ENCODE peak calls at places on chromosomes 12 and 14, in six cellular contexts. C, F, N, J, H and A are unnamed samples.

GRCh38 chr12:81083906-81084513 is 6.1 kb downstream of the ACSS3 start:
- ATAC-seq in J (no peak), H (no peak), F (peak; percentile 16), N (no peak), C (no peak), A (peak; percentile 69)

GRCh38 chr14:71324767-71325272 is 417.6 kb downstream of the PCNX1 start:
- ATAC-seq in H (peak; percentile 20), J (no peak), N (peak; percentile 30), C (no peak), F (no peak), A (no peak)

GRCh38 chr12:132285991-132286681 is 43.3 kb downstream of the GALNT9 start:
- ATAC-seq in N (no peak), C (peak; percentile 54), F (peak; percentile 24), J (no peak), H (no peak), A (peak; percentile 80)

GRCh38 chr14:64119535-64119934 is 174.6 kb downstream of the ESR2 start:
- ATAC-seq in N (no peak), C (no peak), F (no peak), H (no peak), J (no peak), A (no peak)

GRCh38 chr12:116045158-116045557 is 232.3 kb downstream of the MED13L start:
- ATAC-seq in H (no peak), F (no peak), N (no peak), J (no peak), C (no peak), A (no peak)

GRCh38 chr12:124398578-124399227 is 103.8 kb downstream of the RFLNA start:
- ATAC-seq in C (peak; percentile 49), F (peak; percentile 12), N (no peak), J (no peak), H (no peak), A (peak; percentile 67)

GRCh38 chr12:94182971-94183701 is 34.8 kb downstream of the PLXNC1 start:
- ATAC-seq in H (no peak), J (no peak), N (no peak), C (no peak), F (peak; percentile 71), A (no peak)

GRCh38 chr12:121982950-121983349 is 38.7 kb upstream of the BCL7A start:
- ATAC-seq in F (no peak), J (no peak), C (no peak), N (no peak), H (no peak), A (no peak)

GRCh38 chr14:64388533-64389243 is 535 bp downstream of the MTHFD1 start:
- ATAC-seq in F (peak; percentile 13), H (peak; percentile 1), C (peak; percentile 31), N (peak; percentile 1), J (peak; percentile 30), A (peak; percentile 3)

GRCh38 chr14:92190768-92191167 is 69.0 kb downstream of the CPSF2 start:
- ATAC-seq in H (no peak), N (no peak), J (peak; percentile 19), F (peak; percentile 22), C (no peak), A (no peak)

GRCh38 chr12:101946233-101946611 is 68.8 kb downstream of the DRAM1 start:
- ATAC-seq in C (no peak), H (no peak), J (no peak), N (no peak), F (no peak), A (no peak)

GRCh38 chr14:59215353-59215752 is 26.9 kb downstream of the DAAM1 start:
- ATAC-seq in J (no peak), N (peak; percentile 19), F (peak; percentile 97), C (peak; percentile 91), H (no peak), A (peak; percentile 93)

GRCh38 chr14:26187996-26188605 is 409.7 kb downstream of the NOVA1 start:
- ATAC-seq in F (no peak), C (peak; percentile 69), J (no peak), H (no peak), N (no peak), A (peak; percentile 90)

GRCh38 chr14:41605550-41606248 is 977 bp upstream of the LRFN5 start:
- ATAC-seq in N (no peak), J (no peak), C (peak; percentile 11), H (peak; percentile 12), F (peak; percentile 10), A (peak; percentile 19)

GRCh38 chr12:123120452-123121166 is 30.3 kb downstream of the PITPNM2 start:
- ATAC-seq in F (no peak), H (no peak), J (peak; percentile 14), C (no peak), N (peak; percentile 58), A (no peak)

GRCh38 chr12:127230843-127231260 is 1036.1 kb upstream of the TMEM132C start:
- ATAC-seq in J (no peak), H (no peak), C (peak; percentile 74), F (no peak), N (no peak), A (no peak)

GRCh38 chr12:13422291-13422690 is 225.8 kb downstream of the EMP1 start:
- ATAC-seq in J (no peak), H (no peak), F (no peak), N (no peak), C (no peak), A (no peak)

GRCh38 chr14:23154876-23155587 is 28.4 kb downstream of the SLC7A8 start:
- ATAC-seq in F (peak; percentile 6), C (peak; percentile 86), N (no peak), J (peak; percentile 61), H (peak; percentile 68), A (peak; percentile 87)

GRCh38 chr14:23149745-23150144 is 30.7 kb upstream of the CEBPE start:
- ATAC-seq in J (no peak), H (no peak), C (no peak), N (no peak), F (no peak), A (no peak)

GRCh38 chr14:23159516-23159915 is 23.9 kb downstream of the SLC7A8 start:
- ATAC-seq in H (no peak), F (no peak), J (no peak), C (no peak), N (no peak), A (no peak)

GRCh38 chr14:23151342-23151741 is 32.1 kb downstream of the SLC7A8 start:
- ATAC-seq in N (no peak), C (no peak), F (no peak), J (no peak), H (no peak), A (no peak)

GRCh38 chr14:23153891-23154796 is 29.3 kb downstream of the SLC7A8 start:
- ATAC-seq in N (no peak), C (peak; percentile 95), J (no peak), F (peak; percentile 11), H (peak; percentile 87), A (peak; percentile 88)
- TF ChIP-seq EP300 in N (no peak), C (peak; percentile 21), J (no peak), F (no peak), H (peak; percentile 6), A (peak; percentile 80)

GRCh38 chr12:89680409-89680808 is 28.2 kb downstream of the ATP2B1 start:
- ATAC-seq in F (no peak), J (no peak), N (no peak), H (no peak), C (no peak), A (no peak)

GRCh38 chr12:89676935-89677334 is 31.7 kb downstream of the ATP2B1 start:
- ATAC-seq in J (no peak), H (no peak), N (no peak), C (no peak), F (peak; percentile 48), A (no peak)

GRCh38 chr12:89678225-89678624 is 30.4 kb downstream of the ATP2B1 start:
- ATAC-seq in N (peak; percentile 46), F (no peak), H (peak; percentile 87), C (no peak), J (no peak), A (no peak)

GRCh38 chr12:89682284-89682683 is 26.4 kb downstream of the ATP2B1 start:
- ATAC-seq in C (no peak), J (no peak), F (no peak), H (no peak), N (no peak), A (no peak)

DNA sequence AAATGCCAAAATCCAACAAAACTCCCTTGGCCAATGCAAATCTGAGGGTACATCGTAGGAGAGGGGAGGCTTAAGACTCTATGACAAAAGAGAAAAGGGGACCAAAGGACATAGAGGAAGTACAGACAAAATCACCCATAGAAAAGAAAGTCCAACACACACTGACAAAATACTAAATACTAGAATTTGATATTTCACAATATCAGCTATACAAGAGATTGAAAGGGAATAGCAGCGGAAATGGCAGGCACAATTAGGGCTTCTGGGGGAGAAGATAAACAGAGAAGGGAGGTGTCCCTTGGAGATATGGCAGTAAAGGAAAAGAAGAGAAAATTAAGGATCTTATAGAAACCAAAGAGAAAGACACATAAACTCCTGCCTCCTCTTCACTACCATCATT is 29.0 kb downstream of the ATP2B1 start:
- ATAC-seq in C (no peak), J (no peak), N (no peak), H (peak; percentile 61), F (no peak), A (no peak)
- TF ChIP-seq EP300 in C (no peak), J (no peak), N (no peak), H (peak; percentile 85), F (no peak), A (no peak)

DNA sequence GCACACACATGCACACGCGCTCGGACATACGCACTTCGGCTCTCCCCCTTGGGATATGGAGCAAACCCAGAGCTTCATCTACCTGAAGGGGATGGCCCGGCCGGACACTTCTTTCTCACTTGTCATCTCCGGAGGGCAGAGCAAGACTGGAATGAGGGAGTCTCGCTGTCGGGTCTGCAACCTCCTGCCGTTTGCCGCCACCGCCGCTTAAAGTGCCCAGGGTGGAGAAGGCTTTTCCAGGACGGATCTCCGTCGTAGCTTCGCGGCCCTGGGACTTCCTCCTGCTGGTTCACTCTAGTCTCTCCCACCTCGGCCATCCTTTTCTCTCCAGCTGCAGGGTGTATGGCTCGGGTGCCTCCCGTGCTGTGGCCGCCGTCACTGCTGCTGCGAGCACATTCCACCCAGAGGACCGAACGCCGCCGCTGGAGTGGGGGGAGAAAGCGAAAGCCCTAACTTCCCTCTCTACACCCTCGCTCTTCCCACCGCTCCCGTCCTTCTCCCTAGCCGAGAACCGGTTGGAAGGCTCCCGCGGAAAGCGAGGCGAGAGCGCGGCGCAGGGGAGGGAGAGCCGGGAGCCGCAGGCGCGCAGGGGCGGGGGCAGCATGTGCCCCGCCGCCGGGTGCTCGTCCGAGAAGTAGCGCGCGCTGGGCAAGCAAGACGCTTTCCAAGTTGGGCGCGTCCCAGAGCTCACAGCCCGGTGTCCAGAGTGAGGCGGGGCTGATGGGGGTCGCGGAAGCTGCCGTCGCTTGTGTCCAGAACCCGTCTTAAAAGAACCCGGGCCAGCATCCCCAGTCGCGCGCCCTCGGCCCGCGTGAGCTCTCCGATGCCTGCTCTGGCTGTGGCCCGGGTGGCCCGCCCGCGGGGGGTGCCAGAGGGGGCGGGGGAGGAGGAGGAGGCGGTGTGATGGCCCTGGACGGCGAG is at the start of gene TRHDE:
- ATAC-seq in J (peak; percentile 45), H (peak; percentile 32), F (peak; percentile 78), N (no peak), C (peak; percentile 70), A (peak; percentile 55)
- TF ChIP-seq EP300 in J (no peak), H (no peak), F (no peak), N (no peak), C (no peak), A (no peak)

DNA sequence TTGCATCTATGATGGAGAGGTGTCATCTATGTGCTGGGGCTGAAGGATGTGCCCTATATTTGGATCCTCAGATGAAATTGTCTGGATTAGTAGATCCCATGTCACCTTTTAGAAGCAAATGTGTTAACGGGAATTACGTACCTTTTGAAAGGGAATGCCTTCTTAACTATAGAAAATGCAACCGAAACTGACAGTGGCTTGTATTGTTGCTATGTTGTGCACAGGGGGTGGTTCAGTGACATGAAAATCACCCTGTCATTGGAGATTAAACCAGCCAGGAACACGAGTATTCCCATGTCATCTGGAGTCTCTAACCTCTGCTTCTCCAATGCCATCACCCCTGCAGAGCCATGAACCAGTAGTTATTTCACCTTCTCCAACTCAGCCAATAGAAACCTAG is 110.2 kb downstream of the METTL25 start:
- ATAC-seq in F (no peak), J (no peak), H (no peak), C (no peak), N (no peak), A (no peak)
- TF ChIP-seq EP300 in F (no peak), J (no peak), H (no peak), C (no peak), N (no peak), A (no peak)